ENCODE peak calls at places on chromosomes 13 and 19, in seven cellular contexts. One of them, this sample, is unnamed.

GRCh38 chr13:25117312-25117711 is 21.4 kb downstream of the PABPC3 start:
- DNase-seq in fibroblast of villous mesenchyme: no peak
- DNase-seq in BJ: no peak
- DNase-seq in H9: no peak
- DNase-seq in B cell: no peak
- DNase-seq in tibial artery: no peak
- DNase-seq in SK-N-SH: no peak
- DNase-seq in this sample: no peak

GRCh38 chr13:79491715-79492114 is 10.8 kb downstream of the NDFIP2 start:
- DNase-seq in fibroblast of villous mesenchyme: peak
- DNase-seq in BJ: peak
- DNase-seq in B cell: no peak
- DNase-seq in SK-N-SH: no peak
- DNase-seq in H9: no peak
- DNase-seq in tibial artery: no peak
- DNase-seq in this sample: peak

GRCh38 chr19:1648926-1649541 is 3.4 kb downstream of the TCF3 start:
- DNase-seq in tibial artery: no peak
- DNase-seq in fibroblast of villous mesenchyme: no peak
- DNase-seq in H9: no peak
- DNase-seq in B cell: peak
- DNase-seq in SK-N-SH: no peak
- DNase-seq in BJ: no peak
- DNase-seq in this sample: no peak

GRCh38 chr13:23516190-23516589 is 54.0 kb upstream of the TNFRSF19 start:
- DNase-seq in H9: no peak
- DNase-seq in tibial artery: no peak
- DNase-seq in SK-N-SH: no peak
- DNase-seq in B cell: no peak
- DNase-seq in BJ: no peak
- DNase-seq in fibroblast of villous mesenchyme: no peak
- DNase-seq in this sample: peak

GRCh38 chr13:75872970-75873369 is 236.8 kb downstream of the LMO7 start:
- DNase-seq in fibroblast of villous mesenchyme: no peak
- DNase-seq in B cell: no peak
- DNase-seq in BJ: no peak
- DNase-seq in SK-N-SH: no peak
- DNase-seq in H9: no peak
- DNase-seq in tibial artery: no peak
- DNase-seq in this sample: no peak

GRCh38 chr13:28447989-28448388 is 46.9 kb downstream of the FLT1 start:
- DNase-seq in B cell: no peak
- DNase-seq in BJ: no peak
- DNase-seq in fibroblast of villous mesenchyme: no peak
- DNase-seq in SK-N-SH: no peak
- DNase-seq in H9: no peak
- DNase-seq in tibial artery: no peak
- DNase-seq in this sample: no peak

GRCh38 chr13:43848250-43848649 is 31.3 kb downstream of the CCDC122 start:
- DNase-seq in SK-N-SH: no peak
- DNase-seq in tibial artery: no peak
- DNase-seq in H9: no peak
- DNase-seq in B cell: no peak
- DNase-seq in BJ: peak
- DNase-seq in fibroblast of villous mesenchyme: peak
- DNase-seq in this sample: peak

GRCh38 chr19:43778651-43779050 is 2.1 kb downstream of the KCNN4 start:
- DNase-seq in H9: no peak
- DNase-seq in B cell: peak
- DNase-seq in tibial artery: no peak
- DNase-seq in fibroblast of villous mesenchyme: no peak
- DNase-seq in BJ: no peak
- DNase-seq in SK-N-SH: no peak
- DNase-seq in this sample: no peak

GRCh38 chr13:109436055-109436622 is 350.2 kb downstream of the IRS2 start:
- DNase-seq in SK-N-SH: no peak
- DNase-seq in H9: no peak
- DNase-seq in tibial artery: no peak
- DNase-seq in B cell: no peak
- DNase-seq in fibroblast of villous mesenchyme: no peak
- DNase-seq in BJ: no peak
- DNase-seq in this sample: no peak

GRCh38 chr19:13976446-13976845 is 24.1 kb downstream of the DCAF15 start:
- DNase-seq in BJ: no peak
- DNase-seq in B cell: no peak
- DNase-seq in SK-N-SH: no peak
- DNase-seq in fibroblast of villous mesenchyme: no peak
- DNase-seq in tibial artery: no peak
- DNase-seq in H9: no peak
- DNase-seq in this sample: no peak

GRCh38 chr13:27262546-27262945 is 8.1 kb upstream of the RASL11A start:
- DNase-seq in fibroblast of villous mesenchyme: no peak
- DNase-seq in H9: no peak
- DNase-seq in tibial artery: no peak
- DNase-seq in SK-N-SH: no peak
- DNase-seq in B cell: no peak
- DNase-seq in BJ: no peak
- DNase-seq in this sample: no peak

GRCh38 chr13:78714717-78715116 is 55.8 kb upstream of the OBI1 start:
- DNase-seq in B cell: no peak
- DNase-seq in SK-N-SH: no peak
- DNase-seq in H9: no peak
- DNase-seq in BJ: no peak
- DNase-seq in fibroblast of villous mesenchyme: no peak
- DNase-seq in tibial artery: no peak
- DNase-seq in this sample: no peak

GRCh38 chr13:40591091-40591490 is 75.3 kb downstream of the FOXO1 start:
- DNase-seq in BJ: no peak
- DNase-seq in fibroblast of villous mesenchyme: no peak
- DNase-seq in H9: no peak
- DNase-seq in tibial artery: no peak
- DNase-seq in SK-N-SH: no peak
- DNase-seq in B cell: no peak
- DNase-seq in this sample: no peak

GRCh38 chr19:44891016-44891882 is at the start of gene TOMM40:
- DNase-seq in H9: no peak
- DNase-seq in B cell: peak
- DNase-seq in tibial artery: no peak
- DNase-seq in SK-N-SH: peak
- DNase-seq in fibroblast of villous mesenchyme: peak
- DNase-seq in BJ: no peak
- DNase-seq in this sample: no peak
- TF ChIP-seq CTCF in H9: no peak
- TF ChIP-seq CTCF in B cell: no peak
- TF ChIP-seq CTCF in tibial artery: no peak
- TF ChIP-seq CTCF in SK-N-SH: peak
- TF ChIP-seq CTCF in fibroblast of villous mesenchyme: no peak
- TF ChIP-seq CTCF in BJ: no peak
- TF ChIP-seq CTCF in this sample: no peak

DNA sequence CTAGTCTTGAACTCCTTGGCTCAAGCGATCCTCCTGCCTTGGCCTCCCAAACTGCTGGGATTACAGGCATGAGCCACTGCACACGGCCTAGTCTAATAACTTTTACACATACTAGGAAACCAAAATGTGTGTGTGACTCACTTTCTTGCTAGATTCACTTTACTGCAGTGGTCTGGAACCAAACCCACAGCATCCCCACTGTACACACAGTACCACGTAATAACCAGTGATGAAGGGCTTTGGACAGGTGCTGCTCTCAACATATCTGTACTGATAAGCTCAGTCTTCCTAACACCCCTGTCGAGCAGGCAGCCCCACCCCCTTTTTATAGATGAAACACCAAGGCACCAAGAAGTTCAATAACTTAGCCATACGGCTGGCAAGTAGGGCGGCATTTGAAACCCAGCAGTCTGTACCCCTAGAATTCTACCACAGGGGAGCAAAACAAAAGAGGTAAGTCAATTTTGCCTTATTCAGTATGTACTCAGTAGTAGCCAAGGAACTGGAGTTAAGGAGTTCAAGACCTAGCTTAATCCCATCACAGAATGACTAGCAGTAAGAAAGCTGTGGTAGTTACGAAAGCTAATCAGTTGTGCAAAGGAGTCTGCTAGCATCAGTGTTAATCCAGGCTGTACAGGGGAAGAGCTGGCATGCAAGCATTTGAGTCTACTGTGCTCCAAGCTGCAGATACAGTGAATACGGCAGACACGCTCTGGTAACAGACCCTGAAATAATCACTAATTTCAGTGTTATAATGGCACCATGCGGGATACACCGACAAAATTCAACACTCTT is 4.9 kb downstream of the DNMT1 start:
- DNase-seq in SK-N-SH: no peak
- DNase-seq in H9: no peak
- DNase-seq in tibial artery: no peak
- DNase-seq in BJ: no peak
- DNase-seq in fibroblast of villous mesenchyme: peak
- DNase-seq in B cell: no peak
- DNase-seq in this sample: no peak
- TF ChIP-seq CTCF in SK-N-SH: no peak
- TF ChIP-seq CTCF in H9: no peak
- TF ChIP-seq CTCF in tibial artery: no peak
- TF ChIP-seq CTCF in BJ: no peak
- TF ChIP-seq CTCF in fibroblast of villous mesenchyme: no peak
- TF ChIP-seq CTCF in B cell: no peak
- TF ChIP-seq CTCF in this sample: no peak

GRCh38 chr19:48950830-48951519 is 3.7 kb upstream of the BAX start:
- DNase-seq in BJ: no peak
- DNase-seq in SK-N-SH: no peak
- DNase-seq in tibial artery: no peak
- DNase-seq in fibroblast of villous mesenchyme: no peak
- DNase-seq in H9: no peak
- DNase-seq in B cell: no peak
- DNase-seq in this sample: no peak

GRCh38 chr19:48954011-48954594 is 572 bp upstream of the BAX start:
- DNase-seq in tibial artery: no peak
- DNase-seq in fibroblast of villous mesenchyme: no peak
- DNase-seq in SK-N-SH: no peak
- DNase-seq in BJ: no peak
- DNase-seq in H9: no peak
- DNase-seq in B cell: no peak
- DNase-seq in this sample: no peak

GRCh38 chr19:48955308-48955958 is 758 bp downstream of the BAX start:
- DNase-seq in H9: no peak
- DNase-seq in tibial artery: no peak
- DNase-seq in BJ: no peak
- DNase-seq in SK-N-SH: no peak
- DNase-seq in B cell: no peak
- DNase-seq in fibroblast of villous mesenchyme: no peak
- DNase-seq in this sample: no peak

GRCh38 chr19:48958006-48958405 is 3.3 kb downstream of the BAX start:
- DNase-seq in SK-N-SH: no peak
- DNase-seq in fibroblast of villous mesenchyme: no peak
- DNase-seq in tibial artery: no peak
- DNase-seq in H9: no peak
- DNase-seq in B cell: no peak
- DNase-seq in BJ: no peak
- DNase-seq in this sample: no peak

GRCh38 chr19:48954595-48955307 is at the start of gene BAX:
- DNase-seq in tibial artery: peak
- DNase-seq in fibroblast of villous mesenchyme: peak
- DNase-seq in BJ: peak
- DNase-seq in SK-N-SH: peak
- DNase-seq in B cell: peak
- DNase-seq in H9: peak
- DNase-seq in this sample: peak
- TF ChIP-seq CTCF in tibial artery: no peak
- TF ChIP-seq CTCF in fibroblast of villous mesenchyme: no peak
- TF ChIP-seq CTCF in BJ: no peak
- TF ChIP-seq CTCF in SK-N-SH: no peak
- TF ChIP-seq CTCF in B cell: no peak
- TF ChIP-seq CTCF in H9: peak
- TF ChIP-seq CTCF in this sample: peak

GRCh38 chr13:20353973-20354372 is 121.9 kb upstream of the GJB6 start:
- DNase-seq in fibroblast of villous mesenchyme: peak
- DNase-seq in tibial artery: no peak
- DNase-seq in BJ: no peak
- DNase-seq in SK-N-SH: no peak
- DNase-seq in H9: no peak
- DNase-seq in B cell: no peak
- DNase-seq in this sample: peak
- TF ChIP-seq CTCF in fibroblast of villous mesenchyme: peak
- TF ChIP-seq CTCF in tibial artery: no peak
- TF ChIP-seq CTCF in BJ: peak
- TF ChIP-seq CTCF in SK-N-SH: peak
- TF ChIP-seq CTCF in H9: peak
- TF ChIP-seq CTCF in B cell: no peak
- TF ChIP-seq CTCF in this sample: no peak

GRCh38 chr19:17517898-17518297 is 6.4 kb downstream of the PGLS start:
- DNase-seq in BJ: no peak
- DNase-seq in B cell: no peak
- DNase-seq in H9: no peak
- DNase-seq in fibroblast of villous mesenchyme: peak
- DNase-seq in SK-N-SH: no peak
- DNase-seq in tibial artery: no peak
- DNase-seq in this sample: no peak

GRCh38 chr19:17511724-17512573 is 500 bp downstream of the PGLS start:
- DNase-seq in H9: peak
- DNase-seq in SK-N-SH: peak
- DNase-seq in tibial artery: peak
- DNase-seq in B cell: peak
- DNase-seq in fibroblast of villous mesenchyme: peak
- DNase-seq in BJ: no peak
- DNase-seq in this sample: peak

GRCh38 chr19:17512574-17512939 is 1.1 kb downstream of the PGLS start:
- DNase-seq in H9: no peak
- DNase-seq in fibroblast of villous mesenchyme: no peak
- DNase-seq in B cell: no peak
- DNase-seq in SK-N-SH: no peak
- DNase-seq in tibial artery: no peak
- DNase-seq in BJ: no peak
- DNase-seq in this sample: no peak

GRCh38 chr19:17513801-17514200 is 2.4 kb downstream of the PGLS start:
- DNase-seq in H9: no peak
- DNase-seq in BJ: no peak
- DNase-seq in SK-N-SH: no peak
- DNase-seq in fibroblast of villous mesenchyme: no peak
- DNase-seq in B cell: no peak
- DNase-seq in tibial artery: no peak
- DNase-seq in this sample: no peak

DNA sequence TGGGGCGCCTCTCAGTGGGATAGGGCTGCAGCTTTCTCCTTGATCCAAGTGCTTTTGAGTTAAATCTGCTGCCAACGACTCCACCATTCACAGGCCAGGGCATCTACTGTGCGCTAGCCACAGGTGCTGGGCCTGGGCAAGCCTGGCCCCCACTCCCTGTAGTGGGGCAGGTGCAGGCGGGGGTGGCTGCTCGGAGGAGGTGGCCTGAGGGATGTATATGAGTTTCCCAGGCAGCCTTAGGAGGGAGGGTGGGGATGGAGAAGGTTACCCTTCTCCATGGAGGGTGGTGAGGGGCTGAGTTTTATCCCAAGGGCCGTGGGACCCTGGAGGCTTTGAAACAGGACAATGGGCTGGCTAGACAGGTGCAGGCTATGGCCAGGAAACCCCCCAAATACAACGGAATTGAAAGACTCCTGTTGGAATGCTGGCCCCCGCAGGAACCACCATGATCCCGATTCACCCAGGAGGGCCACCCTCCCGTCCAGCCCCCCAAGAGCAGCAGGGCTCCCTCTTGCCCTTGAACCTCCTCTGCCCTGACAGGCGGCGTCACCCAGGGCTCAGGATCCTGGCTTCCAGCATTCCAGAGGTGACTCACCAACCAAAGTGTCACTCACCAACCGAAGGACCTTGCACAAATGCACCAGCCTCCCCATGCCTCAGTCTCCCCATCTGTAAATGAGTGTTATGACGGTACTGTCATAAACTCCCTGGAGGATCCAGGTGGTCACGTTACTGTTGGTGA is 4.1 kb downstream of the PGLS start:
- DNase-seq in tibial artery: no peak
- DNase-seq in SK-N-SH: no peak
- DNase-seq in BJ: no peak
- DNase-seq in fibroblast of villous mesenchyme: no peak
- DNase-seq in B cell: no peak
- DNase-seq in H9: no peak
- DNase-seq in this sample: no peak
- TF ChIP-seq CTCF in tibial artery: no peak
- TF ChIP-seq CTCF in SK-N-SH: no peak
- TF ChIP-seq CTCF in BJ: no peak
- TF ChIP-seq CTCF in fibroblast of villous mesenchyme: no peak
- TF ChIP-seq CTCF in B cell: no peak
- TF ChIP-seq CTCF in H9: no peak
- TF ChIP-seq CTCF in this sample: no peak

This sample was measured in choroid plexus epithelial cell.